ENCODE peak calls at places on chromosome 14, in four cellular contexts. O is psoas muscle, C is HCT116, T is PC-3. D is an unnamed sample.

GRCh38 chr14:86481105-86481504 is 951.2 kb downstream of the FLRT2 start:
- DNase-seq in O (no peak), C (no peak), T (no peak), D (no peak)

GRCh38 chr14:54487771-54488170 is 1.0 kb downstream of the GMFB start:
- DNase-seq in O (no peak), C (no peak), T (peak; percentile 57), D (no peak)

GRCh38 chr14:90517431-90517841 is 120.6 kb downstream of the CALM1 start:
- DNase-seq in O (no peak), C (no peak), T (no peak), D (no peak)

GRCh38 chr14:89491701-89492381 is 74.8 kb upstream of the FOXN3 start:
- DNase-seq in O (no peak), C (no peak), T (no peak), D (no peak)

GRCh38 chr14:77364146-77364545 is 12.7 kb downstream of the TMED8 start:
- DNase-seq in O (no peak), C (no peak), T (no peak), D (no peak)

GRCh38 chr14:39374846-39375245 is 57.4 kb downstream of the FBXO33 start:
- DNase-seq in O (no peak), C (no peak), T (peak; percentile 28), D (no peak)

GRCh38 chr14:36857842-36858445 is 196.3 kb downstream of the PAX9 start:
- DNase-seq in O (peak; percentile 76), C (no peak), T (no peak), D (no peak)

GRCh38 chr14:62015248-62015647 is 253.0 kb downstream of the SNAPC1 start:
- DNase-seq in O (no peak), C (no peak), T (peak; percentile 39), D (no peak)

GRCh38 chr14:37411079-37411735 is 183.8 kb downstream of the FOXA1 start:
- DNase-seq in O (no peak), C (no peak), T (no peak), D (no peak)

GRCh38 chr14:76985540-76986260 is 42.8 kb downstream of the IRF2BPL start:
- DNase-seq in O (no peak), C (no peak), T (no peak), D (no peak)

GRCh38 chr14:33062881-33063280 is 124.2 kb downstream of the NPAS3 start:
- DNase-seq in O (no peak), C (no peak), T (peak; percentile 79), D (no peak)

GRCh38 chr14:66514206-66514605 is 6.3 kb downstream of the GPHN start:
- DNase-seq in O (no peak), C (no peak), T (no peak), D (no peak)

GRCh38 chr14:98242903-98243302 is 1029.1 kb downstream of the BCL11B start:
- DNase-seq in O (no peak), C (no peak), T (no peak), D (no peak)

GRCh38 chr14:91511014-91511466 is 930 bp upstream of the PPP4R3A start:
- DNase-seq in O (no peak), C (peak; percentile 15), T (peak; percentile 15), D (no peak)

GRCh38 chr14:52023518-52023917 is 34.2 kb downstream of the RTRAF start:
- DNase-seq in O (no peak), C (no peak), T (peak; percentile 72), D (no peak)

GRCh38 chr14:31420013-31420318 is 384 bp downstream of the HEATR5A start:
- DNase-seq in O (peak; percentile 80), C (no peak), T (peak; percentile 58), D (no peak)

GRCh38 chr14:68527329-68527851 is 265.5 kb downstream of the ZFP36L1 start:
- DNase-seq in O (no peak), C (no peak), T (no peak), D (no peak)

GRCh38 chr14:22996823-22997301 is 13.1 kb downstream of the C14orf93 start:
- DNase-seq in O (no peak), C (no peak), T (no peak), D (no peak)

GRCh38 chr14:69559581-69560011 is 15.1 kb downstream of the CCDC177 start:
- DNase-seq in O (no peak), C (no peak), T (no peak), D (no peak)

GRCh38 chr14:91841065-91841464 is 26.3 kb downstream of the TC2N start:
- DNase-seq in O (no peak), C (no peak), T (no peak), D (no peak)

GRCh38 chr14:58428011-58428807 is 690 bp downstream of the KIAA0586 start:
- DNase-seq in O (no peak), C (peak; percentile 33), T (peak; percentile 80), D (peak; percentile 32)

GRCh38 chr14:54650331-54651017 is 83.5 kb downstream of the SAMD4A start:
- DNase-seq in O (peak; percentile 64), C (no peak), T (peak; percentile 82), D (no peak)

GRCh38 chr14:96215845-96216244 is 11.2 kb downstream of the BDKRB2 start:
- DNase-seq in O (no peak), C (no peak), T (no peak), D (no peak)

GRCh38 chr14:39071096-39071495 is 31.9 kb downstream of the SEC23A start:
- DNase-seq in O (no peak), C (no peak), T (no peak), D (no peak)

GRCh38 chr14:89041245-89041585 is 216.8 kb downstream of the TTC8 start:
- DNase-seq in O (no peak), C (peak; percentile 27), T (peak; percentile 78), D (no peak)

GRCh38 chr14:21267886-21268611 is 1.2 kb downstream of the HNRNPC start:
- DNase-seq in O (no peak), C (no peak), T (peak; percentile 17), D (no peak)

GRCh38 chr14:70891741-70892140 is 15.5 kb upstream of the PCNX1 start:
- DNase-seq in O (no peak), C (no peak), T (no peak), D (no peak)

GRCh38 chr14:36424478-36425102 is 95.4 kb downstream of the NKX2-1 start:
- DNase-seq in O (no peak), C (no peak), T (no peak), D (no peak)

GRCh38 chr14:42469637-42470426 is 863.2 kb downstream of the LRFN5 start:
- DNase-seq in O (no peak), C (no peak), T (peak; percentile 45), D (peak; percentile 27)

GRCh38 chr14:36498938-36499337 is 21.1 kb downstream of the NKX2-1 start:
- DNase-seq in O (no peak), C (no peak), T (no peak), D (no peak)

GRCh38 chr14:100400115-100400514 is 77.0 kb downstream of the SLC25A47 start:
- DNase-seq in O (no peak), C (no peak), T (peak; percentile 17), D (no peak)

GRCh38 chr14:100399052-100399849 is 76.1 kb downstream of the SLC25A47 start:
- DNase-seq in O (no peak), C (no peak), T (no peak), D (no peak)

GRCh38 chr14:100394886-100395672 is 71.9 kb downstream of the SLC25A47 start:
- DNase-seq in O (no peak), C (no peak), T (no peak), D (no peak)

GRCh38 chr14:100396266-100396795 is 73.2 kb downstream of the SLC25A47 start:
- DNase-seq in O (no peak), C (no peak), T (no peak), D (no peak)

DNA sequence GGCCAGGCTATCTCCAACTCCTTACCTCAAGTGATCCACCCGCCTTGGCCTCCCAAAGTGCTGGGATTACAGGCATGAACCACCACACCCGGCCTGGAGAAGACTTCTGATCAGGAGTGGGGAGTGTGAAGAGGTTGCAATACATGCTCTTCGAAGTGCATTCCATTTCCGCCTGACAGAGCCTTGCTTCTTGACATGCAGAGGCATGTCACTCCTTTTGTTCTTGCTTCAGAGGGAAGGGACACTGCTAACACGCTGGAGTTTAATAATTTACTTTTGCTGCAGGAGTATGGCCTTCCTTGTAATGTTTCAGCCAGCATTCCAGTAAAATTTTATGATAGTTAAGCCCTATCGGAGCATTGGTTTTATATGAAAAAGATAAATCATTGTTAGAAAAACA is 74.9 kb downstream of the SLC25A47 start:
- DNase-seq in O (no peak), C (no peak), T (no peak), D (no peak)
- H3K4me1 ChIP-seq in O (peaks cover 6% of the 10 kb centered on the region), C (no peaks in the 10 kb centered on the region), T (no peaks in the 10 kb centered on the region), D (peaks cover 5% of the 10 kb centered on the region)

DNA sequence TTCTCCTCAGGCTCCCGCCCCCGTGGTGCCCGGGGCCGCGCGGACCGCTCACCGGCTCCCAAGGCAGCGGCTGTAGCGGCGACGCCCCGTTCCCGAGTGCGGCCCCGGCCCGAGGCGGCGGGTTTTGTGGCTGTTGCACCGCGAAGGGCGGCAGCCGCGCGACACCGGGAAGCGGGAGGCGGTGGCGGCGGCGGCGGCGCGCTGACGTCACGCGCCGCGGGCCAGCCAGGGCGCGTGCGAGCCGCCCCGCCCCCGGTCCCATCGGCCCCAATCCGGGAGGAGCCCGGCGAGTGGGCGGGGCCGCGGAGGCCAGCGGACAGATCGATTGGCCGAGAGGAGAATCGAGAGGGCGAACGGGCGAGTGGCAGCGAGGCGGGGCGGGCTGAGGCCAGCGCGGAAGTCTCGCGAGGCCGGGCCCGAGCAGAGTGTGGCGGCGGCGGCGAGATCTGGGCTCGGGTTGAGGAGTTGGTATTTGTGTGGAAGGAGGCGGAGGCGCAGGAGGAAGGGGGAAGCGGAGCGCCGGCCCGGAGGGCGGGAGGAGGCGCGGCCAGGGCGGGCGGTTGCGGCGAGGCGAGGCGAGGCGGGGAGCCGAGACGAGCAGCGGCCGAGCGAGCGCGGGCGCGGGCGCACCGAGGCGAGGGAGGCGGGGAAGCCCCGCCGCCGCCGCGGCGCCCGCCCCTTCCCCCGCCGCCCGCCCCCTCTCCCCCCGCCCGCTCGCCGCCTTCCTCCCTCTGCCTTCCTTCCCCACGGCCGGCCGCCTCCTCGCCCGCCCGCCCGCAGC is at the start of gene YY1:
- DNase-seq in O (peak; percentile 100), C (peak; percentile 93), T (peak; percentile 98), D (no peak)
- H3K27me3 ChIP-seq in O (no peaks in the 10 kb centered on the region), C (no peaks in the 10 kb centered on the region), T (no peaks in the 10 kb centered on the region), D (no peaks in the 10 kb centered on the region)

GRCh38 chr14:103887557-103888115 is 40.3 kb upstream of the PPP1R13B start:
- DNase-seq in O (no peak), C (no peak), T (no peak), D (no peak)
- H3K4me1 ChIP-seq in O (no peaks in the 10 kb centered on the region), C (peaks cover 47% of the 10 kb centered on the region), T (peaks cover 3% of the 10 kb centered on the region), D (no peaks in the 10 kb centered on the region)

DNA sequence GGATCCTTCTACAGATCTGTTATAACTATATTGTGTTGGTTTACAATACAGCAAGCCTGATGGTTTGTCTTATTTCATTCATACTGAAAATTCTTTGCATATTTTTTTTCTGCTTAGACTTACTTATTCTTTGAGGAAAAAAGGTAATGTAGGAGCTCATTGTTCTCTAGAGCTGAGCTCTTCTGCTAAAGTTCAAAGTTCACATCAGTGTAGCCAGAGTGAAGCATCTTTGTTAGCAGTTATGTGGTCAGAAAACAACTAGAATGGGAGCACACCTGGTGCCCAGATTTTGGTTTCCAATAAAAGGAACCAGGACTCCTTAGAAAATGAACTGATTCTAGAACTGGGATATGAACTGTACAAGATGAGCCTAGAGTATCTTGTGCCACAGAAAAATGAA is 10.3 kb downstream of the GPX2 start:
- DNase-seq in O (no peak), C (no peak), T (no peak), D (no peak)
- H3K27me3 ChIP-seq in O (no peaks in the 10 kb centered on the region), C (no peaks in the 10 kb centered on the region), T (no peaks in the 10 kb centered on the region), D (no peaks in the 10 kb centered on the region)

DNA sequence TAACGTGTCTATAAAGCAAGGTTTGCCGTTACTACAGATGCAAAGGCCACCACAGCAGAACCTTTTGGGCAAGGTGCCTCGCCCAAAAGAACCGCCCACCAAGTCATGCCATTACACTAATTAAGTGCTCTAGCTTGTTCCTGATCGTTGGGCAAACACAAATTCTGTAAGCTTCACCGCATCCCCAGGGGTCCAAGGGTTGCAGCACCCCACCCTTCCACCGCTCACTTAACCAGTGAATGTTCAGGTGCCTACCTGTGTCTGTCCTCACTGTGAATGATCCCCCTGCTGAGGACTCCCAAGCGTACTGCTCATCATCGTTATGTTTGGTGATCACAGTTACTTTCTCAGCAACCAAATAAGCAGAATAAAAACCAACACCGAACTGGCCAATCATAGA is 1.3 kb downstream of the HSP90AA1 start:
- DNase-seq in O (no peak), C (no peak), T (peak; percentile 15), D (no peak)
- H3K4me1 ChIP-seq in O (peaks cover 49% of the 10 kb centered on the region), C (peaks cover 46% of the 10 kb centered on the region), T (peaks cover 35% of the 10 kb centered on the region), D (peaks cover 24% of the 10 kb centered on the region)

D was measured in Panc1.